ENCODE peak calls at places on chromosomes 11 and 22, in ten cellular contexts. L is LHCN-M2; C is stimulated activated CD4-positive, alpha-beta T cell treated with anti-CD3 and anti-CD28 coated beads, Interleukin-1b, Interleukin-23, amount 100 ng/mL, for 4 hours; X is ovary; R is adrenal gland; N is cardiac fibroblast; K is nephron progenitor cell; D is uterus; A is bronchial epithelial cell; T is mucosa of descending colon. M is an unnamed sample.

GRCh38 chr22:24068377-24068680 is 57.2 kb downstream of the CABIN1 start:
- DNase-seq in N (no peak), T (no peak), D (no peak), A (no peak), K (no peak), L (no peak), X (no peak), C (no peak), R (no peak), M (no peak)

GRCh38 chr11:103803062-103803461 is 233.4 kb upstream of the DDI1 start:
- DNase-seq in T (no peak), N (peak), X (no peak), R (no peak), K (no peak), L (no peak), A (no peak), C (no peak), D (no peak), M (no peak)

GRCh38 chr11:11391796-11392195 is 38.7 kb upstream of the CSNK2A3 start:
- DNase-seq in X (no peak), L (peak), A (peak), T (no peak), R (no peak), K (no peak), D (peak), N (peak), C (no peak), M (peak)

GRCh38 chr22:37999640-38000272 is 15.4 kb upstream of the SOX10 start:
- DNase-seq in L (peak), X (no peak), R (peak), A (peak), K (no peak), C (no peak), N (peak), T (no peak), D (no peak), M (no peak)

GRCh38 chr11:15969281-15969680 is 387.1 kb downstream of the SOX6 start:
- DNase-seq in L (peak), T (no peak), D (peak), N (peak), K (no peak), X (peak), A (peak), R (peak), C (no peak), M (peak)

GRCh38 chr22:46833228-46833627 is 70.8 kb downstream of the TBC1D22A start:
- DNase-seq in L (peak), R (no peak), A (peak), T (no peak), X (no peak), C (no peak), D (no peak), N (peak), K (peak), M (no peak)

GRCh38 chr11:84899740-84900139 is 727.4 kb downstream of the DLG2 start:
- DNase-seq in T (no peak), R (no peak), X (no peak), L (peak), D (no peak), K (no peak), A (no peak), N (no peak), C (no peak), M (no peak)

GRCh38 chr11:131909426-131910200 is 539.2 kb downstream of the NTM start:
- DNase-seq in A (no peak), N (no peak), C (no peak), R (no peak), L (no peak), K (no peak), D (no peak), T (no peak), X (no peak), M (no peak)

GRCh38 chr11:36459046-36459445 is 51.0 kb downstream of the TRAF6 start:
- DNase-seq in R (no peak), L (no peak), N (no peak), C (no peak), X (no peak), T (no peak), K (no peak), A (no peak), D (no peak), M (no peak)

GRCh38 chr11:88320149-88320559 is 17.4 kb downstream of the CTSC start:
- DNase-seq in C (no peak), N (peak), R (no peak), D (no peak), X (no peak), A (peak), T (no peak), K (no peak), L (peak), M (peak)

GRCh38 chr11:47514825-47515647 is 37.9 kb downstream of the CELF1 start:
- DNase-seq in N (peak), C (peak), K (no peak), L (peak), T (no peak), D (no peak), R (peak), X (no peak), A (peak), M (peak)

GRCh38 chr11:133922078-133922870 is 34.5 kb downstream of the IGSF9B start:
- DNase-seq in D (no peak), R (no peak), A (no peak), L (no peak), K (no peak), N (no peak), C (no peak), X (no peak), T (no peak), M (no peak)

GRCh38 chr11:96309001-96309642 is 33.9 kb downstream of the MAML2 start:
- DNase-seq in K (no peak), X (no peak), C (no peak), T (no peak), L (peak), A (no peak), N (peak), D (no peak), R (no peak), M (no peak)

GRCh38 chr22:21020802-21021429 is 6.0 kb downstream of the P2RX6 start:
- DNase-seq in X (no peak), C (no peak), K (no peak), A (no peak), D (no peak), R (no peak), L (no peak), N (peak), T (no peak), M (no peak)

GRCh38 chr11:131421066-131421855 is 50.8 kb downstream of the NTM start:
- DNase-seq in N (no peak), C (no peak), X (no peak), D (no peak), T (no peak), A (no peak), K (no peak), R (no peak), L (no peak), M (no peak)

GRCh38 chr11:19597194-19597593 is 115.4 kb upstream of the NAV2 start:
- DNase-seq in X (no peak), N (peak), D (no peak), K (no peak), L (peak), R (no peak), C (no peak), A (peak), T (no peak), M (no peak)